ENCODE peak calls at places on chromosomes 12 and 14, in eight cellular contexts. Y is tibial nerve, S is amniotic epithelial cell, E is HEK293T, P is NCI-H1417 treated with DMSO at 0.1 percent for 48 hours, J is HT-29, M is body of pancreas, W is lower leg skin. D is an unnamed sample.
A peak's percentile ranks its signal among the peaks of the same experiment; 100 is the strongest.

GRCh38 chr12:13229504-13229903 is 33.0 kb downstream of the EMP1 start:
- DNase-seq in E (no peak), J (peak; percentile 13), W (no peak), Y (no peak), P (no peak), S (no peak), M (no peak), D (no peak)

GRCh38 chr14:51711505-51711904 is 59.8 kb downstream of the FRMD6 start:
- DNase-seq in E (no peak), P (no peak), W (no peak), M (no peak), Y (no peak), J (no peak), S (no peak), D (no peak)

GRCh38 chr12:29427964-29428363 is 47.0 kb upstream of the ERGIC2 start:
- DNase-seq in M (no peak), J (peak; percentile 48), P (no peak), W (no peak), S (no peak), E (peak; percentile 22), Y (no peak), D (no peak)

GRCh38 chr14:97888331-97888730 is 1091.1 kb downstream of the VRK1 start:
- DNase-seq in W (no peak), J (no peak), M (no peak), S (no peak), Y (no peak), P (no peak), E (no peak), D (no peak)

GRCh38 chr12:52076811-52077210 is 2.7 kb upstream of the SMIM41 start:
- DNase-seq in W (peak; percentile 76), P (no peak), J (no peak), M (no peak), E (no peak), Y (no peak), S (no peak), D (no peak)

GRCh38 chr14:85079842-85080741 is 449.9 kb upstream of the FLRT2 start:
- DNase-seq in M (peak; percentile 13), J (no peak), P (no peak), E (no peak), S (peak; percentile 38), Y (no peak), W (no peak), D (no peak)

GRCh38 chr12:78210894-78211302 is 380.2 kb downstream of the NAV3 start:
- DNase-seq in E (no peak), Y (no peak), S (peak; percentile 91), P (no peak), M (no peak), J (peak; percentile 80), W (no peak), D (no peak)

GRCh38 chr14:90782892-90783291 is 33.3 kb downstream of the TTC7B start:
- DNase-seq in J (no peak), P (no peak), S (no peak), M (no peak), W (peak; percentile 48), E (no peak), Y (no peak), D (no peak)

GRCh38 chr14:54627718-54628345 is 60.9 kb downstream of the SAMD4A start:
- DNase-seq in E (no peak), Y (no peak), P (no peak), S (peak; percentile 57), W (no peak), J (no peak), M (no peak), D (peak; percentile 15)

GRCh38 chr14:86296173-86296572 is 766.2 kb downstream of the FLRT2 start:
- DNase-seq in W (no peak), P (no peak), E (no peak), Y (no peak), M (no peak), S (no peak), J (no peak), D (no peak)

D was measured in naive thymus-derived CD8-positive, alpha-beta T cell.